ENCODE peak calls at places on chromosome 3, in nine cellular contexts. Y, O, G, N, D, I, M, Q and B are unnamed samples.

GRCh38 chr3:153221748-153222162 is 59.7 kb downstream of the RAP2B start:
- DNase-seq in D (peak), Q (peak), I (peak), M (peak), G (peak), N (peak), O (peak), Y (peak), B (peak)

GRCh38 chr3:170144437-170144843 is 37.1 kb downstream of the PHC3 start:
- DNase-seq in O (no peak), D (no peak), G (no peak), Q (no peak), I (no peak), N (no peak), M (no peak), Y (no peak), B (no peak)

GRCh38 chr3:113214917-113215595 is 3.7 kb downstream of the BOC start:
- DNase-seq in O (peak), I (no peak), Y (no peak), N (no peak), M (no peak), Q (no peak), G (no peak), D (no peak), B (no peak)

GRCh38 chr3:194130807-194131589 is 5.0 kb upstream of the HES1 start:
- DNase-seq in I (no peak), D (no peak), N (no peak), Q (no peak), G (peak), O (no peak), M (peak), Y (peak), B (no peak)

GRCh38 chr3:124764746-124765145 is 34.5 kb downstream of the UMPS start:
- DNase-seq in M (no peak), Y (no peak), N (no peak), O (no peak), I (no peak), D (no peak), Q (no peak), G (no peak), B (peak)

GRCh38 chr3:77186728-77187127 is 146.8 kb downstream of the ROBO2 start:
- DNase-seq in Y (no peak), D (no peak), N (no peak), M (no peak), G (peak), O (peak), Q (no peak), I (no peak), B (no peak)

GRCh38 chr3:14358426-14359211 is 43.8 kb upstream of the SLC6A6 start:
- DNase-seq in Y (peak), M (no peak), G (no peak), D (peak), N (peak), O (peak), Q (no peak), I (peak), B (peak)

GRCh38 chr3:112735927-112736326 is 95.0 kb upstream of the CCDC80 start:
- DNase-seq in G (no peak), Q (no peak), D (no peak), N (no peak), Y (no peak), M (no peak), O (no peak), I (no peak), B (no peak)

GRCh38 chr3:182405752-182406151 is 387.6 kb upstream of the ATP11B start:
- DNase-seq in G (no peak), I (no peak), Q (no peak), N (no peak), Y (no peak), O (no peak), M (no peak), D (no peak), B (no peak)

GRCh38 chr3:110495201-110495927 is 576.3 kb upstream of the NECTIN3 start:
- DNase-seq in D (no peak), I (peak), Y (no peak), N (no peak), O (no peak), M (no peak), G (peak), Q (no peak), B (no peak)

GRCh38 chr3:108099679-108100428 is 9.0 kb upstream of the CD47 start:
- DNase-seq in Q (no peak), G (no peak), O (peak), M (peak), Y (no peak), N (no peak), I (peak), D (peak), B (no peak)

GRCh38 chr3:30198162-30198561 is 408.2 kb upstream of the TGFBR2 start:
- DNase-seq in Q (no peak), N (no peak), I (no peak), O (no peak), D (no peak), M (no peak), G (no peak), Y (no peak), B (no peak)

GRCh38 chr3:157871838-157872497 is 234.3 kb downstream of the SHOX2 start:
- DNase-seq in M (no peak), O (no peak), N (no peak), D (no peak), I (no peak), Y (no peak), G (no peak), Q (no peak), B (no peak)

GRCh38 chr3:55373413-55373812 is 113.7 kb downstream of the WNT5A start:
- DNase-seq in D (no peak), N (no peak), O (no peak), Y (no peak), M (no peak), Q (no peak), G (no peak), I (no peak), B (no peak)

GRCh38 chr3:177195941-177196472 is 1.3 kb downstream of the TBL1XR1 start:
- DNase-seq in I (no peak), Q (peak), G (peak), D (no peak), M (peak), Y (no peak), O (no peak), N (no peak), B (no peak)

GRCh38 chr3:127073931-127074820 is 91.3 kb downstream of the PLXNA1 start:
- DNase-seq in I (peak), D (no peak), Q (no peak), Y (peak), O (no peak), G (peak), M (no peak), N (no peak), B (no peak)

GRCh38 chr3:50525987-50526386 is 22.6 kb upstream of the CACNA2D2 start:
- DNase-seq in M (no peak), G (peak), Y (peak), O (peak), I (peak), N (no peak), Q (peak), D (peak), B (no peak)

GRCh38 chr3:131972091-131972490 is 62.7 kb downstream of the CPNE4 start:
- DNase-seq in G (no peak), D (no peak), I (no peak), O (no peak), N (no peak), Q (no peak), Y (no peak), M (no peak), B (no peak)

GRCh38 chr3:51311055-51311454 is 74.0 kb upstream of the MANF start:
- DNase-seq in Q (peak), G (peak), O (peak), D (no peak), Y (no peak), I (no peak), N (no peak), M (no peak), B (no peak)

GRCh38 chr3:179015551-179016020 is 56.0 kb downstream of the ZMAT3 start:
- DNase-seq in I (no peak), N (no peak), G (peak), Y (no peak), M (peak), Q (peak), O (peak), D (no peak), B (peak)

GRCh38 chr3:14700891-14701290 is 25.9 kb downstream of the C3orf20 start:
- DNase-seq in O (no peak), Y (no peak), I (no peak), D (no peak), N (no peak), M (no peak), Q (no peak), G (no peak), B (no peak)

GRCh38 chr3:138935864-138936762 is 10.8 kb downstream of the FOXL2 start:
- DNase-seq in G (peak), Y (peak), D (peak), Q (peak), O (peak), I (peak), M (peak), N (peak), B (peak)

GRCh38 chr3:23611737-23612295 is 193.9 kb upstream of the UBE2E1 start:
- DNase-seq in Y (peak), D (peak), M (no peak), O (peak), Q (no peak), G (no peak), N (peak), I (peak), B (peak)

GRCh38 chr3:15361494-15362214 is 29.3 kb upstream of the SH3BP5 start:
- DNase-seq in O (peak), N (no peak), G (peak), D (no peak), Q (no peak), M (peak), Y (no peak), I (no peak), B (peak)

GRCh38 chr3:170768334-170768801 is 101.6 kb downstream of the RPL22L1 start:
- DNase-seq in I (no peak), G (no peak), M (no peak), O (peak), D (no peak), N (no peak), Y (no peak), Q (no peak), B (no peak)

GRCh38 chr3:55668359-55668758 is 181.3 kb upstream of the WNT5A start:
- DNase-seq in Q (no peak), I (no peak), Y (no peak), G (no peak), D (no peak), M (no peak), O (peak), N (no peak), B (no peak)

GRCh38 chr3:194573680-194574437 is 59.4 kb downstream of the TMEM44 start:
- DNase-seq in M (peak), Y (peak), N (peak), Q (peak), G (peak), O (peak), D (no peak), I (no peak), B (no peak)

GRCh38 chr3:63912768-63913588 is 795 bp upstream of the SCAANT1 start:
- DNase-seq in N (peak), O (peak), Y (peak), G (peak), Q (peak), D (peak), I (peak), M (peak), B (peak)

GRCh38 chr3:62414786-62415185 is 41.4 kb upstream of the FEZF2 start:
- DNase-seq in G (no peak), N (no peak), O (no peak), I (no peak), Q (no peak), Y (no peak), M (no peak), D (no peak), B (no peak)
- H3K27ac ChIP-seq in G (no peak), N (no peak), O (no peak), I (no peak), Q (no peak), Y (no peak), M (no peak), D (no peak), B (no peak)

GRCh38 chr3:143066033-143066432 is 53.5 kb upstream of the CHST2 start:
- DNase-seq in I (no peak), O (no peak), N (no peak), G (no peak), Y (no peak), D (no peak), Q (no peak), M (no peak), B (no peak)

GRCh38 chr3:143067201-143067600 is 52.4 kb upstream of the CHST2 start:
- DNase-seq in Q (no peak), M (no peak), N (no peak), O (peak), D (no peak), I (no peak), Y (no peak), G (no peak), B (no peak)

GRCh38 chr3:143070977-143071551 is 48.5 kb upstream of the CHST2 start:
- DNase-seq in O (peak), Q (no peak), M (no peak), G (peak), D (no peak), Y (no peak), I (no peak), N (no peak), B (no peak)

GRCh38 chr3:143068059-143068458 is 51.5 kb upstream of the CHST2 start:
- DNase-seq in N (no peak), D (no peak), M (no peak), Y (no peak), G (no peak), I (no peak), O (no peak), Q (no peak), B (no peak)

GRCh38 chr3:143071776-143072175 is 47.8 kb upstream of the CHST2 start:
- DNase-seq in G (no peak), Y (no peak), O (no peak), D (no peak), N (no peak), M (no peak), Q (no peak), I (no peak), B (no peak)
- H3K27ac ChIP-seq in G (no peak), Y (no peak), O (no peak), D (no peak), N (no peak), M (no peak), Q (no peak), I (no peak), B (no peak)

DNA sequence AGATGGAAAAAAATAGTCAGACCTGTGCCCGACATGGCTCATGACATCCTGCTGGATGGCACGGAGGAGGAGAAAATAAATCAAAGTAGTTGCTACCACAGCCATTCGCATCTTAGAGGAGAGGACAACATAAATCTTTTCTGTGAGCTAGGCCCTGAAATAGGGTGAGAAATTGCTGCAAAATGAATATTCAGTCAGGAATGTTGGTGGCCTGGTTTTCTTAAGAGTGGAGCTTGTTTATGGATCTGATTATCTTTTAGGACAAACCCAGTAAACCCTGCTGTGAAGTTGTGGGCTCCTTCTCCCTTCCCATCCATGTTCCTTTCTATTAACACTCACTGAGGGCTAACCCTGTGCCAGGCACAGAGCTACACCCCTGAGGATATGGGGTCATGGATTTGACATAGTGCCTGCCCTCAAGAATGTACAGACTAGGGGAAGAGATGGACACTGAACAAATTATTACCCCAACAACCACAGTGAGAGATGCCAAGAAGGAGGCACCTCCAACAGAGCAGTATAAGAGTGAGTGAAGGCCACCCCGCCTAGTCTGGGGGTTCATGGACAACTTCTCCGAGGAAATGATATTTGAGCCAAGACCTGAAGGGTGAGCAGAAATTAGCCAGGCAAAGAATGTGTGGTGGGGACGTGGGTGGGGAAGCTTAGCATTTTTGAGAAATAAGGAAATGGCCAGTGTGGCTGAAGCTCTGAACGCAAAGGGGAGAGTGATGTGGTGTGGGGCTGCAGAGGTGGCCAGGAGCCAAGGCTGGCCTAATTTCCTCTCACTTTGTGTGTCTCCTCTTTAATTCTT is 68.9 kb upstream of the ARL8B start:
- DNase-seq in Q (no peak), Y (no peak), O (peak), G (peak), M (no peak), I (peak), N (no peak), D (no peak), B (peak)
- H3K27ac ChIP-seq in Q (no peak), Y (peak), O (no peak), G (no peak), M (no peak), I (peak), N (no peak), D (no peak), B (peak)

GRCh38 chr3:188446791-188447190 is 292.8 kb downstream of the LPP start:
- DNase-seq in G (no peak), Y (no peak), I (no peak), N (no peak), O (no peak), Q (no peak), D (no peak), M (peak), B (no peak)
- H3K27ac ChIP-seq in G (no peak), Y (no peak), I (no peak), N (no peak), O (no peak), Q (no peak), D (no peak), M (peak), B (no peak)

DNA sequence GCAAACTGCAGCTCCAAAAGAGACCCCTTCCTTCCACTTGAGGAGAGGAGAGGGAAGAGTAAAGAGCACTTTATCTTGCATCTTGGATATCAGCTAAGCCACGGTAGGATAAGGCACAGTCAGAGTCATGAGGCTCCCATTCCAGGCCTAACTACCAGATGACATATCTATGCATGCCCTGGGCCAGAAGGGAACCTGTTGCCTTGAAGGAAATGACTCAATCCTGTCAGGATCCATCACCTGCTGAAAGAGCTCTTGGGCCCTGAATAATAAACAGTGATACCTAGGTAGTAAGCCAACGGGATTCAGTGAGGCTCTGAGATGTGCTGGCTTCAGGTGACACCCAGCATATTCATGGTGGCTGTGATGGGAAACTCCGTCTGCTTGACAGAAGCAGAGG is 118.5 kb upstream of the EPHA3 start:
- DNase-seq in Q (no peak), D (no peak), N (no peak), G (peak), Y (no peak), O (no peak), I (no peak), M (no peak), B (no peak)
- H3K27ac ChIP-seq in Q (no peak), D (no peak), N (no peak), G (no peak), Y (no peak), O (no peak), I (no peak), M (no peak), B (no peak)

GRCh38 chr3:4586381-4586780 is 93.2 kb downstream of the ITPR1 start:
- DNase-seq in Y (no peak), O (no peak), N (no peak), Q (no peak), D (no peak), G (no peak), M (no peak), I (no peak), B (no peak)
- H3K27ac ChIP-seq in Y (no peak), O (no peak), N (no peak), Q (no peak), D (peak), G (no peak), M (no peak), I (no peak), B (peak)

GRCh38 chr3:13111874-13112520 is 38.8 kb upstream of the IQSEC1 start:
- DNase-seq in G (peak), D (no peak), I (peak), Q (no peak), M (no peak), Y (no peak), O (no peak), N (no peak), B (no peak)

GRCh38 chr3:13112521-13113345 is 39.5 kb upstream of the IQSEC1 start:
- DNase-seq in G (peak), I (peak), D (peak), Y (no peak), N (no peak), O (no peak), Q (no peak), M (no peak), B (no peak)

GRCh38 chr3:13109516-13109915 is 36.3 kb upstream of the IQSEC1 start:
- DNase-seq in Q (no peak), M (no peak), Y (no peak), G (no peak), D (no peak), O (no peak), N (no peak), I (no peak), B (no peak)

GRCh38 chr3:13110678-13111116 is 37.5 kb upstream of the IQSEC1 start:
- DNase-seq in Y (no peak), M (peak), D (peak), Q (peak), G (peak), O (no peak), N (no peak), I (peak), B (no peak)

GRCh38 chr3:13111173-13111873 is 38.1 kb upstream of the IQSEC1 start:
- DNase-seq in I (peak), D (no peak), G (peak), O (no peak), Q (no peak), N (no peak), M (peak), Y (no peak), B (no peak)
- H3K27ac ChIP-seq in I (no peak), D (no peak), G (peak), O (no peak), Q (no peak), N (no peak), M (peak), Y (no peak), B (no peak)

DNA sequence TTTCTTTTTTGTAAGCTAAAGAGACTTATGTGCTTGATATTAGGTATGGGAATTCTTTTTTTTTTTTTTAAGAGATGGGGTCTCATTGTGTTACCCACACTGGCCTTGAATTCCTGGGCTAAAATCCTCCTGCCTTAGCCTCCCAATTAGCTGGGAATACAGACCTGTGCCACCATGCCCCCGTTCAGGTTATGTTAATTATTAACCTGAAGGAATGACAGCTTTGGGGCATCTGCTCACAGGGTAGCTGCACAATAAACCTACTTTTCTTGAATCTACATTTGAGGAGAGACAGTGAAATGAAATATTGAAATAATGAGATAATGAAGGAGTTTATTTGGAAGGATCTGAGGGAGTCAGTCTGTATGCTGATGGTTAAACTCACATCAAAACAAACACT is 158.2 kb upstream of the FAM3D start:
- DNase-seq in N (no peak), Y (no peak), G (no peak), Q (no peak), I (no peak), O (no peak), D (no peak), M (no peak), B (no peak)
- H3K27ac ChIP-seq in N (no peak), Y (no peak), G (no peak), Q (no peak), I (no peak), O (no peak), D (no peak), M (no peak), B (no peak)

GRCh38 chr3:188276366-188276765 is 122.4 kb downstream of the LPP start:
- DNase-seq in I (no peak), N (no peak), O (no peak), Y (no peak), Q (no peak), D (no peak), G (no peak), M (no peak), B (peak)

GRCh38 chr3:188271226-188271894 is 117.4 kb downstream of the LPP start:
- DNase-seq in G (no peak), I (no peak), M (no peak), Y (no peak), N (no peak), D (no peak), O (no peak), Q (no peak), B (no peak)

GRCh38 chr3:188272481-188273372 is 118.8 kb downstream of the LPP start:
- DNase-seq in N (no peak), Q (no peak), G (peak), M (no peak), I (no peak), D (no peak), Y (no peak), O (peak), B (peak)

GRCh38 chr3:188270423-188270972 is 116.5 kb downstream of the LPP start:
- DNase-seq in Q (no peak), G (peak), M (no peak), I (no peak), N (no peak), Y (no peak), O (peak), D (no peak), B (peak)

GRCh38 chr3:188274249-188274915 is 120.4 kb downstream of the LPP start:
- DNase-seq in Q (no peak), I (no peak), O (peak), D (no peak), M (no peak), N (no peak), G (peak), Y (no peak), B (no peak)
- H3K27ac ChIP-seq in Q (no peak), I (no peak), O (peak), D (peak), M (no peak), N (peak), G (peak), Y (peak), B (peak)